ENCODE peak calls at places on chromosomes 1 and 21, in eight cellular contexts. Y, K, I, M, C, D, J and E are unnamed samples.

GRCh38 chr21:37578471-37579126 is 212.0 kb downstream of the DYRK1A start:
- DNase-seq in Y (no peak), K (no peak), I (no peak), M (no peak), C (no peak), D (no peak), J (no peak), E (no peak)

GRCh38 chr1:54577612-54578011 is 29.6 kb downstream of the ACOT11 start:
- DNase-seq in Y (no peak), K (no peak), I (peak), M (no peak), C (no peak), D (no peak), J (peak), E (no peak)

GRCh38 chr1:24688621-24689195 is 45.6 kb downstream of the SRRM1 start:
- DNase-seq in Y (peak), K (peak), I (peak), M (peak), C (peak), D (peak), J (peak), E (peak)

GRCh38 chr1:116852910-116853309 is 56.8 kb upstream of the PTGFRN start:
- DNase-seq in Y (no peak), K (peak), I (no peak), M (no peak), C (no peak), D (peak), J (no peak), E (no peak)

GRCh38 chr1:18481190-18481920 is 625 bp downstream of the KLHDC7A start:
- DNase-seq in Y (peak), K (no peak), I (no peak), M (no peak), C (no peak), D (no peak), J (no peak), E (no peak)

GRCh38 chr1:232627645-232628334 is 2.1 kb downstream of the SIPA1L2 start:
- DNase-seq in Y (peak), K (peak), I (no peak), M (peak), C (no peak), D (peak), J (no peak), E (no peak)

GRCh38 chr1:12144236-12144635 is 22.6 kb upstream of the TNFRSF1B start:
- DNase-seq in Y (no peak), K (no peak), I (no peak), M (no peak), C (no peak), D (no peak), J (no peak), E (no peak)

GRCh38 chr1:19342894-19343616 is 30.9 kb downstream of the SLC66A1 start:
- DNase-seq in Y (no peak), K (no peak), I (no peak), M (no peak), C (no peak), D (no peak), J (no peak), E (no peak)

GRCh38 chr1:178645826-178646200 is 79.2 kb upstream of the RALGPS2 start:
- DNase-seq in Y (no peak), K (peak), I (no peak), M (no peak), C (no peak), D (peak), J (no peak), E (no peak)

GRCh38 chr1:46489638-46490602 is at the start of gene DMBX1:
- DNase-seq in Y (no peak), K (peak), I (no peak), M (peak), C (no peak), D (peak), J (peak), E (no peak)

GRCh38 chr1:174839211-174839610 is 160.5 kb upstream of the CACYBP start:
- DNase-seq in Y (no peak), K (no peak), I (no peak), M (no peak), C (no peak), D (no peak), J (no peak), E (no peak)

GRCh38 chr1:8516793-8517556 is 199.1 kb downstream of the SLC45A1 start:
- DNase-seq in Y (peak), K (peak), I (no peak), M (no peak), C (no peak), D (no peak), J (no peak), E (no peak)

GRCh38 chr1:87111659-87112339 is 197.4 kb downstream of the HS2ST1 start:
- DNase-seq in Y (no peak), K (no peak), I (no peak), M (no peak), C (no peak), D (no peak), J (no peak), E (no peak)

GRCh38 chr1:12738934-12739333 is 7.1 kb upstream of the CFAP107 start:
- DNase-seq in Y (no peak), K (no peak), I (no peak), M (no peak), C (no peak), D (no peak), J (no peak), E (no peak)

GRCh38 chr1:218813247-218813646 is 360.4 kb upstream of the LYPLAL1 start:
- DNase-seq in Y (no peak), K (peak), I (no peak), M (no peak), C (no peak), D (peak), J (no peak), E (no peak)

GRCh38 chr1:164361927-164362326 is 197.1 kb upstream of the PBX1 start:
- DNase-seq in Y (no peak), K (no peak), I (no peak), M (no peak), C (no peak), D (no peak), J (no peak), E (no peak)

GRCh38 chr1:239772456-239772855 is 319.2 kb upstream of the FMN2 start:
- DNase-seq in Y (no peak), K (no peak), I (no peak), M (no peak), C (no peak), D (no peak), J (no peak), E (no peak)

GRCh38 chr1:189656628-189657027 is 821.0 kb downstream of the BRINP3 start:
- DNase-seq in Y (no peak), K (no peak), I (no peak), M (no peak), C (no peak), D (no peak), J (no peak), E (no peak)

GRCh38 chr1:30068787-30069472 is 654.5 kb downstream of the MATN1 start:
- DNase-seq in Y (no peak), K (no peak), I (no peak), M (no peak), C (no peak), D (peak), J (no peak), E (no peak)

GRCh38 chr1:67556297-67556900 is 126.2 kb upstream of the SERBP1 start:
- DNase-seq in Y (no peak), K (no peak), I (no peak), M (no peak), C (no peak), D (no peak), J (no peak), E (no peak)

GRCh38 chr1:67552336-67552759 is 122.1 kb upstream of the SERBP1 start:
- DNase-seq in Y (no peak), K (no peak), I (no peak), M (no peak), C (no peak), D (peak), J (no peak), E (no peak)

GRCh38 chr1:67555487-67556296 is 125.5 kb upstream of the SERBP1 start:
- DNase-seq in Y (no peak), K (no peak), I (no peak), M (no peak), C (no peak), D (no peak), J (no peak), E (no peak)

GRCh38 chr1:67551375-67551774 is 121.2 kb upstream of the SERBP1 start:
- DNase-seq in Y (no peak), K (no peak), I (no peak), M (no peak), C (no peak), D (no peak), J (no peak), E (no peak)
- H3K27ac ChIP-seq in Y (no peak), K (no peak), I (no peak), M (no peak), C (no peak), D (no peak), J (no peak), E (no peak)

DNA sequence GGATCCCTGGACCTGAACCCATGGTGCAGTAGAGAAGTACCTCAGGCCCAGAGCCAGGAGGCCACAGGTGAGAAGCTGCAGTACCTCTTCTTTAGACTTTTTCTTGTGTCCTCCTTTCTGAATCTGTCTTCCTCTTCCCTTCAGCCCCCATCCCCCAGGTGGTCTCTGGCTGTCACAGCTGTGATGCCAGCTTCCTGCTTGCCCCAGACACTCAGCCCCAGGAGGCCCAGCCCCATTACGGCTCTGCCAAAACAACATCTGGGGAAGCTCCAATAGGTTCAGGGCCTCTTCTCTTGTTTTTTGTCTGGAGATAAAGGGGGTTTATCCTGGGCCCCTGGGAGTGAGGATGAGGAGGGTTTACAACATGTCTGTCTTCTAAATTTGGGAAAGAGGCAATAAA is 9.5 kb upstream of the BTG2 start:
- DNase-seq in Y (peak), K (no peak), I (no peak), M (no peak), C (no peak), D (no peak), J (no peak), E (no peak)
- H3K27ac ChIP-seq in Y (peak), K (no peak), I (no peak), M (no peak), C (no peak), D (no peak), J (no peak), E (no peak)

GRCh38 chr1:112318698-112319370 is 77.2 kb upstream of the CTTNBP2NL start:
- DNase-seq in Y (no peak), K (no peak), I (no peak), M (no peak), C (no peak), D (no peak), J (no peak), E (no peak)
- H3K27ac ChIP-seq in Y (no peak), K (no peak), I (no peak), M (no peak), C (no peak), D (peak), J (no peak), E (no peak)

GRCh38 chr1:151294748-151295462 is 12.8 kb downstream of the ZNF687 start:
- DNase-seq in Y (no peak), K (no peak), I (no peak), M (no peak), C (no peak), D (no peak), J (no peak), E (peak)

GRCh38 chr1:151292207-151293030 is 10.3 kb downstream of the ZNF687 start:
- DNase-seq in Y (no peak), K (no peak), I (no peak), M (no peak), C (no peak), D (no peak), J (no peak), E (no peak)

GRCh38 chr1:151290709-151291303 is 8.7 kb downstream of the ZNF687 start:
- DNase-seq in Y (no peak), K (no peak), I (no peak), M (no peak), C (no peak), D (no peak), J (no peak), E (no peak)

GRCh38 chr1:151289991-151290708 is 8.1 kb downstream of the ZNF687 start:
- DNase-seq in Y (no peak), K (no peak), I (no peak), M (no peak), C (no peak), D (no peak), J (no peak), E (no peak)

GRCh38 chr1:151293093-151293492 is 11.0 kb downstream of the ZNF687 start:
- DNase-seq in Y (no peak), K (no peak), I (no peak), M (no peak), C (no peak), D (no peak), J (no peak), E (no peak)
- H3K27ac ChIP-seq in Y (no peak), K (no peak), I (no peak), M (no peak), C (no peak), D (no peak), J (no peak), E (no peak)

GRCh38 chr1:200972985-200973742 is 50.4 kb downstream of the KIF21B start:
- DNase-seq in Y (no peak), K (no peak), I (no peak), M (no peak), C (no peak), D (no peak), J (no peak), E (no peak)
- H3K27ac ChIP-seq in Y (no peak), K (no peak), I (no peak), M (no peak), C (no peak), D (no peak), J (no peak), E (no peak)

DNA sequence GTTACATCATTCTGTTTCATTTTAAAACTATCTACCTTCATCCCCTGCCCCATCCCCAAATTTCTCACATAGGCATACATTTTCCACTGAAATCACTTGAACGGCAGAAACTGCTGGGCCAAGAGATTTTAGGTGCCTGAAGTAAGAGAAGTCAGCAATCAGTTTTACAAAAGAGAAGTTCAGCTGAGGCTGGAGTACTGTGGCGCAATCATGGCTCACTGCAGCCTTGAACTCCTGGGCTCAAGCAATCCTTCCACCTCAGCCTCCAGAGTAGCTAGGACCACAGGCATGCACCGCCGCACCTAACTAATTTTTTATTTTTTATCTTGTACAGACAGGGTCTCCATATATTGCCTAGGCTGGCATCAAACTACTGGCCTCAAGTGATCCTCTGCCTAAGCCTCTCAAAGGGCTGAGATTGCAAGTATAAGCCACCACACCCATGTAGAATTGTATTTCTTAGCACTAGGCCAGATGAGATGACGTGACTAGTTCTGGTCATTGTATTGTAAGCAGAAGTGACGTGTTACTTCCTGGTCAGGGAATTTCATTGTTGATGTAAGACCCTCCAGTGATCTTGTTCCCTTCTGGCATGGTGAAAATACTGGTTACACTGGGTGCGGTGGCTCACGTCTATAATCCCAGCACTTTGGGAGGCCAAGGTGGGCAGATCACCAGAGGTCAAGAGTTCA is 7.1 kb downstream of the BECN2 start:
- DNase-seq in Y (no peak), K (no peak), I (no peak), M (no peak), C (no peak), D (no peak), J (no peak), E (no peak)
- H3K27ac ChIP-seq in Y (no peak), K (no peak), I (no peak), M (no peak), C (no peak), D (no peak), J (no peak), E (no peak)

GRCh38 chr1:56758135-56758534 is 61.1 kb downstream of the FYB2 start:
- DNase-seq in Y (no peak), K (no peak), I (peak), M (no peak), C (no peak), D (peak), J (peak), E (no peak)

GRCh38 chr1:56755911-56756310 is 63.3 kb downstream of the FYB2 start:
- DNase-seq in Y (no peak), K (no peak), I (no peak), M (no peak), C (no peak), D (no peak), J (no peak), E (no peak)

GRCh38 chr1:56754713-56755505 is 64.3 kb downstream of the FYB2 start:
- DNase-seq in Y (no peak), K (no peak), I (no peak), M (no peak), C (no peak), D (no peak), J (no peak), E (no peak)
- H3K27ac ChIP-seq in Y (no peak), K (no peak), I (no peak), M (no peak), C (no peak), D (no peak), J (no peak), E (no peak)

DNA sequence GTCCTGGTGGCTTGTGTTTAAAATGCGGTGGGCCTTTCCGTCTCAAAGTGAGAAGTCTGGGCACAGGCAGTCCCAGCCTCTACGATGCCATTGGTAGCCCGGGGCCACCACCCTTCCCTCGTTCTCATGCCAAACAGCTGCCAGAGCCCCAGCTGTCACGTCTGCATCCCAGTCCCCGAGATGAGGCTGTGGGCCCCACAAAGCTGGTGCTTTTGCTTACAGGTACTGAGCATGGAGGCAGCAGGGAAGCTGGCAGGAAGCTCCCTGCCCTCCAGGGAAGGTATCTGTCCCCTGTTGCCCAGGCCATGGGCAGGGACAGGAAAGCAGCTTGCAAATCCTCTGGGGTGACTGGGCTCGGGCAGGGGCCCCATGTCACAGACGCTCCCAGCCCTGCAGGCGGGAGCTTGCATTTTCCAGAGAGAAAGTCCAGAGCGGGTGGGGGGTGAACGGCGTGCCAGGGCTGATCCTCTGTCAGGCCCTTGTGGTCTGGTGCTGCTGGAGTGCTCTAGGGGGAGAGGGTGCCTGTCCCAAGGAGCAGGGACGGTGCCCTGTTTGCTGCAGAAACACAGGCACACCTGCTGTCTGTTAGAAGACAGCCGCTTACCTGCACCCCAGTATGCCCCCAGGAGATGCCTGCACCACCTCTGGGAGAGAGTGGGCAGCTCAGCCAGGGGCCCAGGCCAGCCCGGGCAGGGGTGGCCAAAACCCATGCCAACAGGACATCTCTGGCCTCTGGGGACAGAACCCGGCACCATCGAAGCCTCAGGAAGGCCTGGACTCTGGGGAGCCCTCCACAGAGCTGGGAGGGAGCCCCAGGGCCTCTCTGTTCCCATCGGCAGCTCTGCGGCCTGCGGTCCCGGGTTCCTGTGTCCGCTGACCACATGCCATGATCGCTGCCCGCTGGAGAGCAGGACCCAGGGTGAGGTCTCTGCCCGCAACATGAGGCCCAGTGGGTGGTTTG is 45.9 kb downstream of the SLX9 start:
- DNase-seq in Y (no peak), K (no peak), I (no peak), M (no peak), C (no peak), D (no peak), J (peak), E (no peak)
- H3K27ac ChIP-seq in Y (no peak), K (no peak), I (no peak), M (no peak), C (no peak), D (no peak), J (no peak), E (no peak)

DNA sequence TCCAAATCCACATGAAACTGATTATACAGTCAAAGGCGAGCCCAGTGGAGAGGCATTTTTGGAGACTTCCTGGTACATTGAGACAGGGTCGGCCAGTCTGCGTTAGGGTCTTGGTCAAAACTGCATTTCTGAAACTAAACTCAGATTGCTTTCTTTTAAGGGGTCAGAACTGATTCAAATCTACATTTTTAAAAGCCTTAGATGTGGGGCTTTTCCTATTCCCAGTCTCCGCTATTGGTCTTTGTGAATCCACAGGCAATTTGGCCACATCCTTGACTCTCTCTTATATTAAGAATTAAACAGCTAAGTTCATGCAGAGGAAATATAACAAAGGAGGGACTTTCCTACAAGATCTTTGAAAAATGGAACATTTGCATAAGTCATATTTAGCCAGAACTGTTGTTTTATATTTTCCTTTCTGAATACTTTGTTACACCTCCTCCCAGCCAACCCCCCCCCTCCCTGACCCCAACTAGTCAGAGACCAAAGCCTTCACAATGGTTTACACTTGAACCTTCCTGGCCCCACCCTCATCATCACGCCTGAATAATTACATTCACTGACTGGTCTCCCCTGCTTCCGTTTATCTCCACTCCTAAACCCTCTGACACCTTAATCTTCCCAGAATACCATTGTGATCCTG is 30.9 kb downstream of the SELL start:
- DNase-seq in Y (peak), K (no peak), I (no peak), M (no peak), C (no peak), D (no peak), J (no peak), E (no peak)
- H3K27ac ChIP-seq in Y (peak), K (no peak), I (no peak), M (no peak), C (no peak), D (no peak), J (no peak), E (no peak)